ENCODE peak calls at places on chromosomes 12 and 14, in four cellular contexts. One of them, this sample, is unnamed.

GRCh38 chr12:121839993-121840761 is 18.5 kb downstream of the HPD start:
- DNase-seq in progenitor cell of endocrine pancreas: no peak
- DNase-seq in AG04450: no peak
- DNase-seq in psoas muscle: no peak
- DNase-seq in this sample: no peak

GRCh38 chr12:96242597-96242996 is 48.4 kb downstream of the ELK3 start:
- DNase-seq in AG04450: no peak
- DNase-seq in psoas muscle: no peak
- DNase-seq in progenitor cell of endocrine pancreas: no peak
- DNase-seq in this sample: no peak

GRCh38 chr12:67161322-67161918 is 107.7 kb upstream of the CAND1 start:
- DNase-seq in AG04450: no peak
- DNase-seq in progenitor cell of endocrine pancreas: no peak
- DNase-seq in psoas muscle: no peak
- DNase-seq in this sample: no peak

GRCh38 chr12:122965356-122965755 is 907 bp downstream of the ABCB9 start:
- DNase-seq in psoas muscle: no peak
- DNase-seq in progenitor cell of endocrine pancreas: no peak
- DNase-seq in AG04450: no peak
- DNase-seq in this sample: no peak

GRCh38 chr14:53934778-53935414 is 21.7 kb downstream of the BMP4 start:
- DNase-seq in psoas muscle: no peak
- DNase-seq in AG04450: no peak
- DNase-seq in progenitor cell of endocrine pancreas: no peak
- DNase-seq in this sample: no peak

GRCh38 chr14:99735189-99736135 is 51.4 kb downstream of the CYP46A1 start:
- DNase-seq in AG04450: no peak
- DNase-seq in progenitor cell of endocrine pancreas: no peak
- DNase-seq in psoas muscle: peak; percentile 17
- DNase-seq in this sample: no peak

GRCh38 chr12:2382391-2383155 is 329.8 kb downstream of the CACNA1C start:
- DNase-seq in progenitor cell of endocrine pancreas: no peak
- DNase-seq in psoas muscle: no peak
- DNase-seq in AG04450: no peak
- DNase-seq in this sample: no peak

GRCh38 chr12:26783133-26783531 is 49.9 kb downstream of the ITPR2 start:
- DNase-seq in psoas muscle: no peak
- DNase-seq in progenitor cell of endocrine pancreas: no peak
- DNase-seq in AG04450: no peak
- DNase-seq in this sample: no peak

GRCh38 chr14:56797003-56797568 is 13.2 kb downstream of the OTX2 start:
- DNase-seq in progenitor cell of endocrine pancreas: no peak
- DNase-seq in AG04450: no peak
- DNase-seq in psoas muscle: no peak
- DNase-seq in this sample: no peak

GRCh38 chr12:49232940-49233841 is 31.7 kb upstream of the TUBA1C start:
- DNase-seq in progenitor cell of endocrine pancreas: peak; percentile 39
- DNase-seq in AG04450: no peak
- DNase-seq in psoas muscle: peak; percentile 56
- DNase-seq in this sample: peak; percentile 86

GRCh38 chr14:25046301-25046943 is 3.5 kb downstream of the STXBP6 start:
- DNase-seq in psoas muscle: no peak
- DNase-seq in AG04450: no peak
- DNase-seq in progenitor cell of endocrine pancreas: no peak
- DNase-seq in this sample: no peak

GRCh38 chr12:118494776-118495175 is 118.4 kb downstream of the SUDS3 start:
- DNase-seq in AG04450: no peak
- DNase-seq in progenitor cell of endocrine pancreas: no peak
- DNase-seq in psoas muscle: no peak
- DNase-seq in this sample: no peak

GRCh38 chr14:74083161-74083560 is 1.1 kb downstream of the ALDH6A1 start:
- DNase-seq in psoas muscle: no peak
- DNase-seq in progenitor cell of endocrine pancreas: no peak
- DNase-seq in AG04450: no peak
- DNase-seq in this sample: no peak

GRCh38 chr12:1793426-1794210 is 26.7 kb upstream of the LRTM2 start:
- DNase-seq in AG04450: no peak
- DNase-seq in progenitor cell of endocrine pancreas: no peak
- DNase-seq in psoas muscle: peak; percentile 42
- DNase-seq in this sample: no peak

GRCh38 chr14:36520601-36521525 is 831 bp upstream of the NKX2-1 start:
- DNase-seq in psoas muscle: no peak
- DNase-seq in AG04450: no peak
- DNase-seq in progenitor cell of endocrine pancreas: peak; percentile 47
- DNase-seq in this sample: peak; percentile 83

GRCh38 chr12:34358198-34358597 is 335.9 kb downstream of the ALG10 start:
- DNase-seq in AG04450: no peak
- DNase-seq in progenitor cell of endocrine pancreas: no peak
- DNase-seq in psoas muscle: no peak
- DNase-seq in this sample: no peak

GRCh38 chr12:92155733-92156132 is 10.1 kb upstream of the BTG1 start:
- DNase-seq in AG04450: no peak
- DNase-seq in psoas muscle: no peak
- DNase-seq in progenitor cell of endocrine pancreas: no peak
- DNase-seq in this sample: no peak

GRCh38 chr12:110739488-110739887 is 3.2 kb downstream of the PPP1CC start:
- DNase-seq in AG04450: no peak
- DNase-seq in psoas muscle: no peak
- DNase-seq in progenitor cell of endocrine pancreas: no peak
- DNase-seq in this sample: no peak

GRCh38 chr12:108315486-108316105 is 23.5 kb downstream of the CMKLR1 start:
- DNase-seq in AG04450: no peak
- DNase-seq in psoas muscle: no peak
- DNase-seq in progenitor cell of endocrine pancreas: no peak
- DNase-seq in this sample: no peak

GRCh38 chr14:73655851-73656250 is 11.1 kb downstream of the DNAL1 start:
- DNase-seq in psoas muscle: no peak
- DNase-seq in AG04450: no peak
- DNase-seq in progenitor cell of endocrine pancreas: no peak
- DNase-seq in this sample: no peak

GRCh38 chr12:116202433-116202832 is 75.1 kb downstream of the MED13L start:
- DNase-seq in AG04450: no peak
- DNase-seq in progenitor cell of endocrine pancreas: no peak
- DNase-seq in psoas muscle: no peak
- DNase-seq in this sample: no peak

GRCh38 chr12:47272412-47273190 is 192.8 kb upstream of the AMIGO2 start:
- DNase-seq in progenitor cell of endocrine pancreas: no peak
- DNase-seq in AG04450: no peak
- DNase-seq in psoas muscle: no peak
- DNase-seq in this sample: no peak

GRCh38 chr14:68423686-68424085 is 369.2 kb downstream of the ZFP36L1 start:
- DNase-seq in AG04450: no peak
- DNase-seq in psoas muscle: no peak
- DNase-seq in progenitor cell of endocrine pancreas: no peak
- DNase-seq in this sample: no peak

GRCh38 chr12:15180325-15180724 is 40.9 kb downstream of the RERG start:
- DNase-seq in progenitor cell of endocrine pancreas: no peak
- DNase-seq in psoas muscle: no peak
- DNase-seq in AG04450: no peak
- DNase-seq in this sample: no peak

GRCh38 chr12:93176166-93176565 is 201.6 kb upstream of the NUDT4 start:
- DNase-seq in progenitor cell of endocrine pancreas: no peak
- DNase-seq in AG04450: no peak
- DNase-seq in psoas muscle: no peak
- DNase-seq in this sample: no peak

GRCh38 chr14:31947076-31947475 is 130.0 kb upstream of the ARHGAP5 start:
- DNase-seq in AG04450: no peak
- DNase-seq in progenitor cell of endocrine pancreas: no peak
- DNase-seq in psoas muscle: no peak
- DNase-seq in this sample: no peak

GRCh38 chr12:121792607-121793500 is 634 bp downstream of the RHOF start:
- DNase-seq in progenitor cell of endocrine pancreas: no peak
- DNase-seq in AG04450: no peak
- DNase-seq in psoas muscle: peak; percentile 69
- DNase-seq in this sample: no peak

GRCh38 chr12:24948816-24949722 is at the start of gene BCAT1:
- DNase-seq in AG04450: peak; percentile 70
- DNase-seq in progenitor cell of endocrine pancreas: peak; percentile 69
- DNase-seq in psoas muscle: peak; percentile 82
- DNase-seq in this sample: peak; percentile 91
- TF ChIP-seq CTCF in AG04450: peak; percentile 16
- TF ChIP-seq CTCF in progenitor cell of endocrine pancreas: peak; percentile 34
- TF ChIP-seq CTCF in psoas muscle: no peak
- TF ChIP-seq CTCF in this sample: peak; percentile 20

DNA sequence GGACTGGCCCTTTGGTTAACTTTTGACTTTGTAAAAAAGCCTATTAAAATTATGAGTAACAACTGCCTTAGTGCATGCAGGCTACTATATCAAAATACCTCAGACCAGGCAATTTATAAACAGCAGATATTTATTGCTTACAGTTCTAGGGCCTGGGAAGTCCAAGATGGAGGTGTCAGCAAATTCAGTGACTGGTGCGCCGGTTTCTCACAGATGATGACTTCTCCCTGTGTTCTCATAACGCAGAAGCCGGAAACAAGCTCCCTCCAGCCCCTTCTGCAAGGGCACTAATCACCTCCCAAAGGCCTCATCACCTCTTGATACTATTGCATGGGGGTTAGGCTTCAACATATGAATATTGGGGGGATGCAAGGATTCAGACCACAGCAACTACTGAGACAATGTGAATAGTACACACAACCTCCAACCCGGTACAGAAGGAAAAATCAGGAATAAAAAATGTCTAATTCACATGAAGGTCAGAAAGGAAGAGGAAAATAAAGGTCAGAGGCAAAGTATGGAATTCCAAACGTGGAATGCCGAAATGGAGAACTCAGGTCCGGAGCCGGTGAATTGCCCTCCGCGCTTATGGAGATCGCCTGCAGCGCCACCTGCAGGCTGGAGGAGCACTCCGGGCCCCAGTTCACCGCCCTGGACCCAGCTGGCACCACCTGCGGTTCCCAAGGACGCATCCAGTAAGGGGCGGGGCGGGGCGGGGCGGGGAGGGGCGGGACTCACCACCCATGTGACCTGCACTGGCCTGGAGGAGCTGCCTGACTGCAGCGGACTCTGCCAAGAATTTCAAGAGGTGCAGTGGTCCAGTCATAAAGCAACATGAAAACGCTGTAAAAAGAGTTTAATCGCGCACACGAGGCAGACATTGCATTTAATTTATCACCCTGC is 203.4 kb downstream of the KIF26A start:
- DNase-seq in psoas muscle: no peak
- DNase-seq in AG04450: no peak
- DNase-seq in progenitor cell of endocrine pancreas: peak; percentile 35
- DNase-seq in this sample: no peak
- TF ChIP-seq CTCF in psoas muscle: peak; percentile 34
- TF ChIP-seq CTCF in AG04450: no peak
- TF ChIP-seq CTCF in progenitor cell of endocrine pancreas: peak; percentile 69
- TF ChIP-seq CTCF in this sample: peak; percentile 54

DNA sequence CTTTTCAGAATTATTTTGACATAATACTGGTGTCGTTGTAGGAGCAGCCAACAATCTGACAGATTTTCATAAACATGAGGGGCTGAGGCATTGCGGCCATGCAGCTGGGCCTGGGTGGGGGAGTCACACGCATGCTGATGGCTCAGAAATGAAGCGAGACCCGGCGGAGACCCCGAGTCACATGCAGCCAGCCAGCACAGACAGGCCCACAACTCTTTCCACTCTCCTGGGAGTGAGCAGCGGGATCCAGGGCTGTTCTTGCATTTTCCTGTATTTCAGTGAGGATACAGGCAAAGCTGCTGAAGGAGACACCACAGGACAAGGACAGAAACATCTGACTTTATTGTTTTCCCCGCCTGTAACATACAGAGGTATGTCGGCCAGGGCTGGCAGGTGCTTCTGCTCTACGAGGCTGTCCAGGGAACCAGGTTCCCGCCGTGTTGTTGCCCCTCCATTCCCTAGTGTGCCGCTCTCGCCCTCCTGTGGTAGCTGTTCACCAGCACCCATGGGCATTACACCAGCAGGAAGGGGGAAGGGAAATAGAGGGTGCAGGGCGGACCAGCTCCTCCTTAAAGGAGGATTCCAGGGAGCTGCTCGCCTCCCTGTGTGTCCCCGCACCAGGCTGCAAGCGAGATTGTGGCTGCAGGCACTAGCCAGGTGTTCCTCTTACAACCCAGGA is 30.5 kb downstream of the FZD10 start:
- DNase-seq in AG04450: no peak
- DNase-seq in progenitor cell of endocrine pancreas: no peak
- DNase-seq in psoas muscle: no peak
- DNase-seq in this sample: no peak
- TF ChIP-seq CTCF in AG04450: no peak
- TF ChIP-seq CTCF in progenitor cell of endocrine pancreas: no peak
- TF ChIP-seq CTCF in psoas muscle: no peak
- TF ChIP-seq CTCF in this sample: no peak

DNA sequence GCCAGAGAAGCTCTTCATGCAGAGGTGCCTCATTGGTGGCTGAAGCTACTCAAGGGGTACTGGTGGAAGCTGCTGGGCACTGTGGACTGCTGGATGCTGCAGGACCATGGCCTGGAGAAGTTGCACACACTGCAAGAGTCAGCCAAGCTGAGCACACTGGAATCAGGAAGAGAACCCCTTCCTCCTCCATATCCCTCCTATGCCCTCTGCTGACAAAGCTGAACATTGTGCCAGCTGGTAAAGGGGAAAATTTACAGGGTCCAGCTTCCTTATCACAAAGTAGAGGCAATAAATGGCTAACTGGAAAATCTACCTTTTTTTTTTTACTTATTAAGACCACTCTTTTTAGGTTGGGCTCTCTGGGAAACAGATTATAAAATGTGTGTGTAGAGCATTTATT is 6.5 kb downstream of the CCDC175 start:
- DNase-seq in AG04450: no peak
- DNase-seq in psoas muscle: no peak
- DNase-seq in progenitor cell of endocrine pancreas: no peak
- DNase-seq in this sample: no peak
- TF ChIP-seq CTCF in AG04450: peak; percentile 32
- TF ChIP-seq CTCF in psoas muscle: no peak
- TF ChIP-seq CTCF in progenitor cell of endocrine pancreas: no peak
- TF ChIP-seq CTCF in this sample: no peak

GRCh38 chr12:127257366-127257935 is 1009.5 kb upstream of the TMEM132C start:
- DNase-seq in AG04450: no peak
- DNase-seq in progenitor cell of endocrine pancreas: no peak
- DNase-seq in psoas muscle: no peak
- DNase-seq in this sample: no peak

GRCh38 chr12:127260531-127260930 is 1006.4 kb upstream of the TMEM132C start:
- DNase-seq in psoas muscle: no peak
- DNase-seq in AG04450: no peak
- DNase-seq in progenitor cell of endocrine pancreas: no peak
- DNase-seq in this sample: no peak

GRCh38 chr12:127263621-127264020 is 1003.3 kb upstream of the TMEM132C start:
- DNase-seq in AG04450: no peak
- DNase-seq in psoas muscle: no peak
- DNase-seq in progenitor cell of endocrine pancreas: no peak
- DNase-seq in this sample: no peak

GRCh38 chr12:127262658-127263057 is 1004.3 kb upstream of the TMEM132C start:
- DNase-seq in psoas muscle: no peak
- DNase-seq in AG04450: no peak
- DNase-seq in progenitor cell of endocrine pancreas: no peak
- DNase-seq in this sample: no peak

DNA sequence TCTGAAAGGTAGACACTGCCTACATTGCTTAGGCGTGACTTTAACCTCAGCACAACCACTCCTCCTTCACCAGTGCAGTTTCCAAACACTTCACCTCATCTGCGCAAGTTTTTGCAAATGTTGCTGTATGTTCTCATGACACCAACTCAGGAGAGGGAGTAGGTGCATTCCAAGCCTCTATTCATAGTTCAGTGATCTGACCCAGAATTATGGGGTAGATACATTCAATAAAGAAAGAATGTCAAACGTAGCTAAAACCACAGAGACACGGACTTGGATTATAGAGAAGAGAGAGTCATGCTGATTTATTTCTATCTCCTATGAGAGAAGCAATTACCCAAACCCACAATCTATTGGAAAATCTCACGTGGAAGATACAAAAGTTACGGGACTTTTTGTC is 1006.0 kb upstream of the TMEM132C start:
- DNase-seq in AG04450: no peak
- DNase-seq in psoas muscle: no peak
- DNase-seq in progenitor cell of endocrine pancreas: no peak
- DNase-seq in this sample: no peak
- TF ChIP-seq CTCF in AG04450: no peak
- TF ChIP-seq CTCF in psoas muscle: no peak
- TF ChIP-seq CTCF in progenitor cell of endocrine pancreas: no peak
- TF ChIP-seq CTCF in this sample: no peak